ENCODE peak calls at places on chromosome 11, in nine cellular contexts. N is right atrium auricular region, O is left ventricle myocardium inferior, J is suprapubic skin, K is transverse colon, F is lung, Q is adrenal gland, U is A549, H is psoas muscle. P is an unnamed sample. For H3K9me3, the result is how much of the 10 kb centered on the place peaks cover.

GRCh38 chr11:58591659-58592058 is 12.8 kb downstream of the ZFP91 start:
- DNase-seq in N (no peak), F (no peak), Q (no peak), U (no peak), O (no peak), K (no peak), J (no peak), H (no peak), P (no peak)

GRCh38 chr11:119797736-119798135 is 68.7 kb upstream of the NECTIN1 start:
- DNase-seq in O (no peak), U (no peak), F (no peak), Q (no peak), J (no peak), K (no peak), H (no peak), N (no peak), P (no peak)

GRCh38 chr11:128472128-128473110 is 114.9 kb downstream of the ETS1 start:
- DNase-seq in U (no peak), J (no peak), K (no peak), N (no peak), F (no peak), Q (no peak), O (no peak), H (no peak), P (no peak)

GRCh38 chr11:110077866-110078325 is 15.3 kb upstream of the ZC3H12C start:
- DNase-seq in Q (peak), N (no peak), H (no peak), J (no peak), F (no peak), K (no peak), O (no peak), U (no peak), P (no peak)

GRCh38 chr11:59668188-59668949 is 468 bp downstream of the PATL1 start:
- DNase-seq in J (peak), K (peak), F (peak), H (peak), O (peak), N (peak), U (peak), Q (peak), P (peak)

GRCh38 chr11:115711021-115711420 is 206.8 kb upstream of the CADM1 start:
- DNase-seq in F (no peak), K (no peak), O (no peak), Q (no peak), J (no peak), H (no peak), U (no peak), N (no peak), P (no peak)

GRCh38 chr11:87355614-87356013 is 317.9 kb downstream of the TMEM135 start:
- DNase-seq in N (no peak), O (no peak), Q (no peak), J (no peak), K (no peak), H (no peak), U (no peak), F (no peak), P (no peak)

GRCh38 chr11:88284306-88285057 is 53.1 kb downstream of the CTSC start:
- DNase-seq in H (no peak), U (no peak), F (no peak), K (no peak), O (no peak), Q (no peak), J (no peak), N (no peak), P (no peak)

GRCh38 chr11:92136792-92137191 is 87.8 kb upstream of the FAT3 start:
- DNase-seq in U (peak), Q (no peak), H (no peak), K (no peak), N (no peak), F (no peak), O (no peak), J (no peak), P (no peak)

GRCh38 chr11:61011950-61012830 is 40.7 kb downstream of the CD6 start:
- DNase-seq in Q (no peak), H (no peak), U (no peak), F (no peak), O (no peak), N (no peak), K (no peak), J (no peak), P (no peak)

GRCh38 chr11:8227156-8228152 is 36.2 kb downstream of the LMO1 start:
- DNase-seq in J (no peak), F (no peak), O (no peak), K (no peak), H (no peak), N (no peak), U (no peak), Q (no peak), P (no peak)

GRCh38 chr11:133842730-133843129 is 2.6 kb downstream of the SPATA19 start:
- DNase-seq in N (no peak), Q (no peak), U (no peak), K (no peak), O (no peak), F (peak), J (no peak), H (no peak), P (no peak)

GRCh38 chr11:124717786-124718634 is 21.7 kb upstream of the NRGN start:
- DNase-seq in N (no peak), F (peak), K (no peak), O (peak), Q (no peak), J (no peak), H (peak), U (no peak), P (no peak)

GRCh38 chr11:133598879-133599278 is 66.6 kb upstream of the OPCML start:
- DNase-seq in H (no peak), N (no peak), O (no peak), U (no peak), F (no peak), Q (no peak), K (no peak), J (no peak), P (no peak)

GRCh38 chr11:117232022-117232878 is at the start of the genes PCSK7 and RNF214:
- DNase-seq in Q (peak), U (peak), O (peak), J (peak), F (peak), N (peak), H (peak), K (peak), P (peak)

GRCh38 chr11:84390441-84391078 is 1104.4 kb upstream of the CCDC90B start:
- DNase-seq in J (no peak), K (no peak), Q (no peak), U (no peak), H (no peak), N (no peak), F (no peak), O (no peak), P (no peak)

GRCh38 chr11:69462106-69463045 is 19.1 kb upstream of the LINC01488 start:
- DNase-seq in U (no peak), J (no peak), Q (no peak), F (no peak), O (peak), H (peak), K (no peak), N (no peak), P (no peak)

GRCh38 chr11:8531312-8531711 is 62.7 kb downstream of the STK33 start:
- DNase-seq in Q (no peak), H (no peak), K (no peak), F (no peak), J (no peak), O (peak), U (no peak), N (no peak), P (no peak)

GRCh38 chr11:111674941-111675340 is 72.7 kb downstream of the SIK2 start:
- DNase-seq in N (no peak), F (no peak), H (no peak), J (no peak), K (no peak), O (no peak), Q (no peak), U (no peak), P (no peak)

GRCh38 chr11:62508336-62509058 is 38.1 kb downstream of the AHNAK start:
- DNase-seq in F (peak), K (peak), H (peak), U (peak), N (peak), O (peak), Q (peak), J (peak), P (peak)

GRCh38 chr11:102581091-102581490 is 44.0 kb downstream of the MMP20 start:
- DNase-seq in Q (no peak), F (no peak), H (no peak), O (no peak), N (no peak), U (no peak), J (no peak), K (no peak), P (no peak)

GRCh38 chr11:68384530-68385081 is 72.2 kb downstream of the LRP5 start:
- DNase-seq in J (no peak), H (peak), U (no peak), Q (no peak), N (no peak), F (no peak), K (no peak), O (no peak), P (no peak)

GRCh38 chr11:128188346-128189115 is 398.8 kb downstream of the ETS1 start:
- DNase-seq in H (no peak), N (no peak), O (no peak), J (no peak), Q (no peak), F (no peak), U (no peak), K (no peak), P (no peak)

GRCh38 chr11:132595711-132596111 is 936.6 kb downstream of the OPCML start:
- DNase-seq in Q (no peak), K (no peak), F (peak), J (no peak), U (no peak), H (no peak), O (no peak), N (no peak), P (peak)

GRCh38 chr11:126355926-126356897 is 726 bp downstream of the ST3GAL4 start:
- DNase-seq in F (no peak), N (no peak), K (no peak), O (peak), J (peak), U (no peak), H (peak), Q (peak), P (no peak)

GRCh38 chr11:118908931-118909618 is 16.7 kb downstream of the BCL9L start:
- DNase-seq in O (peak), H (peak), N (no peak), F (no peak), Q (peak), J (no peak), U (peak), K (peak), P (peak)

GRCh38 chr11:66851698-66852465 is 5.0 kb upstream of the LRFN4 start:
- DNase-seq in N (no peak), F (no peak), H (peak), K (peak), J (peak), Q (no peak), O (no peak), U (peak), P (no peak)

GRCh38 chr11:116927163-116927772 is 89.8 kb upstream of the APOA1 start:
- DNase-seq in K (peak), Q (no peak), H (no peak), F (no peak), N (no peak), O (no peak), J (no peak), U (no peak), P (no peak)

GRCh38 chr11:125551835-125552342 is 17.4 kb upstream of the EI24 start:
- DNase-seq in O (no peak), F (no peak), Q (no peak), J (no peak), K (no peak), N (no peak), U (no peak), H (no peak), P (no peak)

GRCh38 chr11:64065712-64066111 is 30.0 kb downstream of the FLRT1 start:
- DNase-seq in O (no peak), K (no peak), J (no peak), H (no peak), U (no peak), N (no peak), F (no peak), Q (no peak), P (no peak)

GRCh38 chr11:126147268-126148111 is 64.0 kb downstream of the RPUSD4 start:
- DNase-seq in O (no peak), N (no peak), F (no peak), J (no peak), K (no peak), H (no peak), Q (no peak), U (peak), P (no peak)

GRCh38 chr11:119991669-119992068 is 146.2 kb downstream of the TRIM29 start:
- DNase-seq in H (no peak), F (no peak), J (no peak), N (no peak), Q (no peak), U (no peak), K (no peak), O (no peak), P (no peak)

GRCh38 chr11:76588455-76589325 is 81.9 kb downstream of the LRRC32 start:
- DNase-seq in U (no peak), Q (peak), O (peak), J (peak), F (peak), K (peak), H (peak), N (peak), P (peak)

GRCh38 chr11:35905901-35906661 is 37.8 kb upstream of the LDLRAD3 start:
- DNase-seq in K (no peak), H (no peak), U (no peak), Q (no peak), O (no peak), J (no peak), N (no peak), F (peak), P (no peak)

GRCh38 chr11:67213251-67213650 is 53.0 kb upstream of the GRK2 start:
- DNase-seq in F (no peak), O (no peak), J (no peak), N (no peak), K (no peak), Q (no peak), H (no peak), U (no peak), P (no peak)

GRCh38 chr11:13384837-13385417 is 78.1 kb downstream of the BTBD10 start:
- DNase-seq in Q (peak), F (no peak), K (peak), U (peak), H (no peak), O (no peak), N (no peak), J (no peak), P (no peak)

GRCh38 chr11:13368041-13368446 is 90.5 kb downstream of the BMAL1 start:
- DNase-seq in K (no peak), U (no peak), O (no peak), H (no peak), Q (no peak), F (no peak), J (no peak), N (no peak), P (no peak)

GRCh38 chr11:122127020-122127419 is 11.0 kb upstream of the BLID start:
- DNase-seq in F (no peak), H (no peak), K (no peak), Q (no peak), J (no peak), U (no peak), N (no peak), O (no peak), P (no peak)

GRCh38 chr11:65454311-65454695 is 31.7 kb downstream of the NEAT1 start:
- DNase-seq in U (no peak), H (peak), N (no peak), O (no peak), K (no peak), Q (no peak), F (no peak), J (peak), P (no peak)

GRCh38 chr11:18332302-18332701 is 9.9 kb downstream of the GTF2H1 start:
- DNase-seq in F (no peak), N (no peak), U (no peak), Q (no peak), H (no peak), O (no peak), K (no peak), J (no peak), P (no peak)
- H3K4me3 ChIP-seq in F (no peak), N (no peak), U (no peak), Q (no peak), H (no peak), O (no peak), K (no peak), J (no peak), P (no peak)

GRCh38 chr11:42025404-42025803 is 566.0 kb upstream of the LRRC4C start:
- DNase-seq in O (no peak), J (no peak), U (no peak), Q (no peak), H (no peak), K (no peak), N (no peak), F (no peak), P (no peak)
- H3K9me3 ChIP-seq in O (under half), J (under half), U (under half), Q (under half), H (under half), K (under half), N (under half), F (under half), P (under half)

GRCh38 chr11:72380132-72380503 is 54.2 kb downstream of the CLPB start:
- DNase-seq in J (no peak), O (no peak), F (no peak), H (no peak), K (no peak), Q (no peak), N (no peak), U (no peak), P (no peak)
- TF ChIP-seq CTCF in J (no peak), O (no peak), F (no peak), H (no peak), K (no peak), Q (no peak), N (no peak), U (no peak), P (no peak)

DNA sequence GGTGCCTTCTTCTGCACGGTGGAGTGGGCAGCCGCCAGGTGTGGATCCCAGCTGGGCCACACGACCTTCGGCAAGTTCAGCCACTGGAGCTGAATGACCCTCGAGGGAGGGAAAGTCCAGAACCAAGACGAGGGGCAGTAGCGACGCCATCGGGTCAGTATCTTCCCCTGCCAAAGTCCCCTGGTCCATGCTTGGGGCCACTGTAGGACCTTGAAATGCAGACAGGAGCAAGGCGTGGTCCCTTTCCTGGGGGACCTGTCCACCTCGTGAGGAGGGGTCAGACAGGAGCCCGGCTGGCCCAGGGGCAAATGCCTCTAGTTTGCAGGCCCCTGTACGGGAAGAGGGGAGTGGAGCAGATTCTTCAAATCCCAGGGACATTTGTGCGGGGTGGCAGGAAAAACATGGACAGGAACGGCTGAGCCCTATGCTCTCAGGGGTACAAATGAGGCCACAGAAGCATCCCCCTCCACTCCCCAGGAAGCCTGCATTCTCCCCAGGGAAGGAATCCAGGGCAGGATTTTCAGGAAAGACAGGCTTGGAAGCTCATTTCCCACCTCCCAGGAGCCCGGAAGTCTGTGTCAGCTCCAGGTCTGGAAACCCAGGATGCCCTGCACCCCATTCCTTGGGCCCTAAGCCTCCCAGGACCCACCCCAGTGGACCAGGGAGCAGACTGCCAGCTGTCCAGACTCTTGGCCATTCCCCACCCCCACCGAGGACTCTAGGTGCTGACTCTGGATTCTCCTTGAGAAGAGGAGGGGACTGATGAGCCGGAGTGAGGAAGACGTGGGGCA is 6.6 kb downstream of the SHANK2 start:
- DNase-seq in H (no peak), N (no peak), Q (no peak), F (no peak), K (no peak), J (peak), U (no peak), O (no peak), P (peak)
- H3K4me3 ChIP-seq in H (no peak), N (no peak), Q (no peak), F (no peak), K (no peak), J (no peak), U (no peak), O (no peak), P (no peak)

GRCh38 chr11:96842731-96843130 is 452.9 kb downstream of the JRKL start:
- DNase-seq in H (no peak), Q (no peak), J (no peak), F (no peak), N (no peak), U (no peak), K (no peak), O (no peak), P (no peak)
- H3K9me3 ChIP-seq in H (under half), Q (under half), J (under half), F (under half), N (under half), U (under half), K (under half), O (under half), P (under half)